ENCODE peak calls at places on chromosomes 12 and 14, in ten cellular contexts. S, C, J, H, N, W, Q, Y, G and X are unnamed samples.

GRCh38 chr14:72958548-72958947 is 32.3 kb downstream of the DCAF4 start:
- DNase-seq in J (no peak), C (no peak), S (no peak), Y (no peak), H (no peak), N (no peak), G (no peak), Q (no peak), W (no peak), X (no peak)

GRCh38 chr12:16281157-16281556 is 3.7 kb upstream of the SLC15A5 start:
- DNase-seq in H (peak), S (peak), W (no peak), J (no peak), G (no peak), N (peak), Y (no peak), C (no peak), Q (peak), X (no peak)

GRCh38 chr14:73741876-73742519 is 27.8 kb upstream of the PNMA1 start:
- DNase-seq in Q (no peak), J (no peak), N (no peak), S (no peak), Y (no peak), H (no peak), C (no peak), G (no peak), W (no peak), X (no peak)

GRCh38 chr12:112906712-112907414 is at the start of gene OAS1:
- DNase-seq in J (no peak), N (no peak), S (peak), C (peak), H (peak), Q (peak), W (peak), G (peak), Y (peak), X (peak)

GRCh38 chr12:113665457-113665856 is 193.8 kb upstream of the LHX5 start:
- DNase-seq in G (no peak), Y (no peak), J (no peak), S (no peak), Q (no peak), N (no peak), H (no peak), C (no peak), W (no peak), X (no peak)

GRCh38 chr14:46279327-46279726 is 372.3 kb downstream of the RPL10L start:
- DNase-seq in Q (no peak), J (no peak), H (no peak), Y (no peak), C (no peak), S (no peak), N (no peak), G (no peak), W (no peak), X (no peak)

GRCh38 chr12:105775351-105775750 is 363.4 kb downstream of the NUAK1 start:
- DNase-seq in Q (peak), N (peak), H (peak), W (no peak), J (no peak), G (no peak), S (peak), Y (no peak), C (no peak), X (no peak)

GRCh38 chr14:104224516-104225281 is 86.3 kb downstream of the KIF26A start:
- DNase-seq in C (no peak), N (no peak), Y (no peak), H (no peak), J (peak), W (peak), G (no peak), S (no peak), Q (peak), X (no peak)

GRCh38 chr14:53963491-53964227 is 7.0 kb upstream of the BMP4 start:
- DNase-seq in C (peak), N (no peak), Q (no peak), Y (peak), S (peak), H (no peak), W (no peak), J (peak), G (no peak), X (peak)

GRCh38 chr12:51323966-51324895 is at the start of gene BIN2:
- DNase-seq in S (no peak), H (no peak), Y (no peak), N (no peak), J (no peak), G (peak), W (peak), C (no peak), Q (no peak), X (no peak)

GRCh38 chr12:96194901-96195844 is 998 bp downstream of the ELK3 start:
- DNase-seq in S (peak), Q (peak), W (peak), C (peak), G (peak), N (peak), J (no peak), Y (peak), H (peak), X (no peak)

GRCh38 chr12:57755454-57756372 is 810 bp downstream of the MARCHF9 start:
- DNase-seq in J (no peak), Y (peak), G (peak), C (no peak), W (no peak), Q (no peak), N (no peak), H (no peak), S (peak), X (no peak)

GRCh38 chr12:65958456-65958855 is 134.2 kb downstream of the HMGA2 start:
- DNase-seq in S (peak), J (no peak), N (no peak), Q (no peak), G (no peak), C (no peak), Y (peak), W (no peak), H (no peak), X (no peak)

GRCh38 chr12:89353823-89354629 is 1.7 kb upstream of the DUSP6 start:
- DNase-seq in J (peak), N (peak), Q (peak), H (peak), Y (peak), S (peak), C (peak), G (peak), W (peak), X (peak)

GRCh38 chr12:119204137-119204536 is 25.4 kb downstream of the HSPB8 start:
- DNase-seq in H (no peak), S (no peak), G (no peak), Y (no peak), Q (no peak), C (no peak), N (no peak), W (no peak), J (no peak), X (no peak)

GRCh38 chr14:72810201-72810600 is 83.7 kb downstream of the DPF3 start:
- DNase-seq in N (no peak), Q (no peak), Y (no peak), G (no peak), H (no peak), C (no peak), S (no peak), W (no peak), J (no peak), X (no peak)

GRCh38 chr12:89768586-89769482 is 60.2 kb upstream of the ATP2B1 start:
- DNase-seq in J (no peak), S (peak), C (no peak), N (peak), Y (no peak), G (no peak), H (peak), W (no peak), Q (peak), X (no peak)

GRCh38 chr12:112261559-112261958 is 120.7 kb downstream of the HECTD4 start:
- DNase-seq in N (no peak), S (peak), J (peak), C (no peak), Q (peak), Y (peak), G (no peak), W (no peak), H (no peak), X (no peak)

GRCh38 chr14:54627325-54627717 is 60.4 kb downstream of the SAMD4A start:
- DNase-seq in G (no peak), J (no peak), H (no peak), Y (no peak), S (no peak), Q (no peak), W (no peak), N (no peak), C (no peak), X (no peak)

GRCh38 chr14:73785336-73785833 is 66.2 kb upstream of the PTGR2 start:
- DNase-seq in S (peak), J (peak), G (no peak), H (peak), C (no peak), Q (peak), Y (no peak), N (peak), W (no peak), X (no peak)

GRCh38 chr14:81400852-81401251 is 728 bp upstream of the STON2 start:
- DNase-seq in C (peak), G (no peak), W (no peak), Y (peak), S (peak), J (no peak), N (peak), Q (peak), H (peak), X (no peak)

GRCh38 chr12:10968765-10969456 is 17.8 kb downstream of the TAS2R50 start:
- DNase-seq in J (no peak), W (no peak), H (peak), Q (peak), G (no peak), C (peak), Y (no peak), N (peak), S (no peak), X (no peak)

GRCh38 chr14:71686677-71687076 is 245.6 kb upstream of the RGS6 start:
- DNase-seq in N (no peak), Y (no peak), C (no peak), Q (peak), H (peak), G (no peak), S (no peak), W (no peak), J (no peak), X (no peak)

GRCh38 chr12:31728917-31729640 is at the start of gene AMN1:
- DNase-seq in N (peak), Y (peak), W (peak), H (peak), Q (peak), C (peak), S (peak), J (peak), G (peak), X (peak)

GRCh38 chr12:40561395-40561966 is 130.8 kb upstream of the CNTN1 start:
- DNase-seq in S (no peak), C (no peak), N (no peak), H (no peak), Q (no peak), Y (no peak), W (no peak), G (no peak), J (no peak), X (no peak)

GRCh38 chr12:63844391-63845341 is at the start of gene SRGAP1:
- DNase-seq in C (peak), Y (peak), G (no peak), N (peak), H (peak), S (peak), W (peak), Q (peak), J (no peak), X (peak)

GRCh38 chr14:103767306-103767894 is 51.8 kb downstream of the ZFYVE21 start:
- DNase-seq in S (no peak), N (no peak), H (no peak), G (no peak), Q (no peak), Y (no peak), C (no peak), W (no peak), J (no peak), X (no peak)

GRCh38 chr14:105205718-105206208 is 24.7 kb upstream of the NUDT14 start:
- DNase-seq in W (no peak), Q (no peak), S (no peak), N (no peak), J (no peak), C (no peak), Y (no peak), G (no peak), H (no peak), X (no peak)

GRCh38 chr14:22002860-22003284 is 329.3 kb upstream of the OR4E1 start:
- DNase-seq in H (no peak), W (no peak), Q (no peak), S (peak), C (no peak), G (no peak), Y (peak), J (peak), N (no peak), X (no peak)

GRCh38 chr14:74568380-74568649 is 43.7 kb downstream of the LTBP2 start:
- DNase-seq in H (no peak), N (no peak), G (no peak), Y (no peak), J (no peak), S (no peak), W (no peak), C (no peak), Q (no peak), X (no peak)

GRCh38 chr12:31726575-31726974 is 2.2 kb downstream of the AMN1 start:
- DNase-seq in Q (no peak), C (no peak), S (no peak), N (no peak), G (no peak), Y (no peak), J (no peak), W (no peak), H (no peak), X (no peak)

GRCh38 chr14:35826218-35826951 is at the start of gene BRMS1L:
- DNase-seq in Q (peak), H (peak), C (peak), Y (peak), G (peak), N (peak), J (peak), S (peak), W (peak), X (peak)

GRCh38 chr12:43655586-43655985 is 103.0 kb downstream of the PUS7L start:
- DNase-seq in Q (peak), N (no peak), C (no peak), J (no peak), H (peak), G (no peak), S (peak), W (no peak), Y (no peak), X (no peak)

GRCh38 chr12:22684526-22685118 is 59.7 kb downstream of the ETNK1 start:
- DNase-seq in W (no peak), G (peak), H (peak), J (no peak), S (peak), Y (no peak), C (no peak), N (peak), Q (peak), X (no peak)
- TF ChIP-seq CTCF in W (peak), G (peak), H (peak), J (peak), S (peak), Y (peak), C (no peak), N (peak), Q (peak), X (peak)

DNA sequence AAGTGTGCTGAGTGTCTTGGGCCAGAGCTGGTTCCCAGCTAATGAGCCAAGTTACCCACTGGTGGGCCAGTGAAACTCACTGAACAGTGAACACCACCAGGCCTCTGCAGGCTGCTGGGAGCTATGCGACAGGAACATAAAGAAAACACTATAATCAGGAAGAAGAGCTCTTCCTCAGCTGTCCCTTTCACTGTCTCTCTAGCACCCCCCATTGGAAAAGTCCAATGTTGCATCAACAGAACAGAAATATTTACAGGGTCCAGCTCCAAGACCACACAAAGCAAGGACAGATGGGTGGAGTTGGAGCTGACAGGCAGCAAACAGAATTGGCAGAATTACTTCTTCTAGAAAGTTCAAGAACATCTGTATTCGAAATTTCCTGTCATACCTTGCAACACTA is 903.6 kb upstream of the TMEM132C start:
- DNase-seq in G (no peak), Q (peak), C (no peak), N (peak), H (no peak), W (no peak), J (no peak), Y (no peak), S (peak), X (no peak)
- TF ChIP-seq CTCF in G (no peak), Q (peak), C (no peak), N (peak), H (peak), W (no peak), J (no peak), Y (no peak), S (peak), X (peak)

DNA sequence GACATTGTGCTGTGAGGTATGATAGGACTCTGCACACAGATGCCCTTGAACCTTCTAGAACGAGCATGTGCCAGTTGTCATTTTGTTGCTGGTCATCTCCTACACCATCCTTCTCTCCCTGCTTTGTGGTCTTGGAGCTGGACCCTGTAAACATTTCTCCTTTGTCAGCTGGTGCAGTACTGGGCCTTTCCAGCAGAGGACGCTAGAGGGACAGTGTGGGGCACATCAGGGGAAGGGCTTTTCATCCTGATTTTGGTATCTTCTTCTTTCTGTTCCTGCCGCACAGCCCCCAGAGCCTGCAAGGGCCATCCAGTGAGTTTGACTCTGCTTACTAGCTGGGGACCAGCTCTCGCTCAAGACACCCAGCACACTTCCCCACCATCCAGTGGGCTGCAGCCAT is 484.6 kb downstream of the AACS start:
- DNase-seq in J (peak), H (no peak), Y (no peak), Q (no peak), W (no peak), G (no peak), S (peak), C (no peak), N (no peak), X (no peak)
- TF ChIP-seq CTCF in J (peak), H (peak), Y (peak), Q (peak), W (peak), G (peak), S (peak), C (no peak), N (peak), X (peak)

GRCh38 chr12:116964004-116964739 is 53.4 kb downstream of the FBXW8 start:
- DNase-seq in H (no peak), J (no peak), G (no peak), Q (no peak), S (no peak), C (no peak), N (no peak), W (no peak), Y (no peak), X (no peak)
- TF ChIP-seq CTCF in H (no peak), J (no peak), G (no peak), Q (no peak), S (no peak), C (no peak), N (no peak), W (no peak), Y (no peak), X (no peak)

GRCh38 chr12:46267618-46268348 is 1.1 kb downstream of the SLC38A1 start:
- DNase-seq in S (peak), H (peak), Y (no peak), J (peak), Q (peak), N (peak), W (peak), C (peak), G (peak), X (no peak)

GRCh38 chr12:46265734-46266133 is 3.1 kb downstream of the SLC38A1 start:
- DNase-seq in Y (no peak), G (no peak), C (no peak), H (no peak), N (no peak), S (no peak), J (no peak), Q (no peak), W (peak), X (no peak)

GRCh38 chr12:46268349-46268616 is 560 bp downstream of the SLC38A1 start:
- DNase-seq in G (no peak), C (no peak), Q (peak), S (no peak), N (no peak), H (no peak), J (no peak), W (no peak), Y (no peak), X (no peak)

GRCh38 chr12:46266382-46266791 is 2.5 kb downstream of the SLC38A1 start:
- DNase-seq in G (no peak), Y (peak), Q (peak), S (peak), C (no peak), W (no peak), H (peak), J (no peak), N (no peak), X (no peak)

GRCh38 chr12:46266869-46267617 is 1.8 kb downstream of the SLC38A1 start:
- DNase-seq in C (peak), J (peak), W (peak), G (peak), Y (peak), N (peak), H (peak), S (peak), Q (peak), X (peak)
- TF ChIP-seq CTCF in C (no peak), J (no peak), W (no peak), G (no peak), Y (no peak), N (no peak), H (no peak), S (no peak), Q (no peak), X (no peak)

GRCh38 chr12:48970702-48971334 is 717 bp downstream of the WNT10B start:
- DNase-seq in G (no peak), J (no peak), C (no peak), Q (no peak), N (no peak), Y (no peak), W (no peak), S (no peak), H (no peak), X (no peak)

GRCh38 chr12:48973531-48973930 is 2.0 kb upstream of the WNT10B start:
- DNase-seq in G (no peak), Q (no peak), Y (no peak), J (no peak), H (no peak), C (no peak), S (no peak), N (no peak), W (no peak), X (no peak)

GRCh38 chr12:48972213-48973021 is 882 bp upstream of the WNT10B start:
- DNase-seq in Q (no peak), G (no peak), N (peak), Y (no peak), C (no peak), J (no peak), S (no peak), H (peak), W (no peak), X (no peak)

GRCh38 chr12:48973084-48973483 is 1.5 kb upstream of the WNT10B start:
- DNase-seq in C (no peak), Y (no peak), W (no peak), Q (no peak), H (no peak), G (no peak), N (no peak), J (no peak), S (no peak), X (no peak)

DNA sequence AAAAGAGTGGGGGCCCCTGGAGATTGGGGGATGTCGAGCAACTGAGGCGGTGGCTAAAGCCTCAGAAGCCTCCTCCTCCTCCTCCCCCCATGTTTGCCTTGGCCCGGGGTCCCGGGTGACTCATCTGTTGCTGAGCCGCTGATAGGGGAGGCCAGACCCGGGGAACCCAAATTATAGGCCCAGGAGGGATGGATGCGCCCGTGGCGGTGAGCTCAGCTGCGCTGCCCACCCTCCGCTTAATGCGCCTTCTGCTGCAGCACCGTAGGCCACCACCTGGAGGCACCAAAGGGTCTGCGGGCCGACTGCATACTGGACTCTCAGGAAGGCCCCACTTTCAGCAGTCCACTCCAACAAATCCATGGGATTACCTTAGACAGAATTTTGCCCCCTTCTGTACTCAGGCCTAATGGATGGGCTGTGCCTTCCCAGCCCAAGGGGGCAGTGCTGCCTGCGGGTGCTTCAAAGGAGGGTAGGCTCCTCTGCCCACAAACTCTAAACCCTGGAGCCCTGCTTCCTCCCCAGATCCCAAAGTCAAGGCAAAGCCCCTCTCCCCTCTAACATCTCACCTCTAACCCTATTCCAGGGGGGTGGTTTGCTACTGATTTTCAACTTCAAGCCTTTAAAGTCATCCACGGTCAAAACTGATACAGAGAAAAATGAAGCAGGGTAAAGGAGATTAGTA is 2.6 kb upstream of the WNT10B start:
- DNase-seq in S (no peak), H (no peak), W (peak), J (peak), C (no peak), G (no peak), N (peak), Q (peak), Y (peak), X (no peak)
- TF ChIP-seq CTCF in S (peak), H (peak), W (peak), J (peak), C (no peak), G (peak), N (peak), Q (peak), Y (peak), X (peak)

GRCh38 chr12:47736877-47737676 is 11.8 kb upstream of the ENDOU start:
- DNase-seq in W (no peak), S (no peak), Y (no peak), J (no peak), C (peak), N (peak), Q (peak), G (no peak), H (peak), X (no peak)
- TF ChIP-seq CTCF in W (no peak), S (no peak), Y (no peak), J (no peak), C (no peak), N (no peak), Q (no peak), G (no peak), H (no peak), X (no peak)